ENCODE peak calls at places on chromosomes 4 and X, in five cellular contexts. One of them, this sample, is unnamed.

GRCh38 chr4:54840992-54841768 is 183.4 kb downstream of the KIT start:
- DNase-seq in lower leg skin: no peak
- DNase-seq in omental fat pad: no peak
- DNase-seq in hepatocyte: peak; percentile 44
- DNase-seq in kidney epithelial cell: no peak
- DNase-seq in this sample: no peak

GRCh38 chr4:169940460-169940859 is 85.7 kb downstream of the MFAP3L start:
- DNase-seq in lower leg skin: no peak
- DNase-seq in hepatocyte: no peak
- DNase-seq in kidney epithelial cell: no peak
- DNase-seq in omental fat pad: no peak
- DNase-seq in this sample: no peak

GRCh38 chrX:47958943-47959342 is 44.8 kb downstream of the ZNF182 start:
- DNase-seq in lower leg skin: no peak
- DNase-seq in omental fat pad: no peak
- DNase-seq in hepatocyte: peak; percentile 17
- DNase-seq in kidney epithelial cell: no peak
- DNase-seq in this sample: no peak

GRCh38 chr4:83340692-83341343 is 6.2 kb upstream of the HPSE start:
- DNase-seq in omental fat pad: no peak
- DNase-seq in kidney epithelial cell: no peak
- DNase-seq in lower leg skin: no peak
- DNase-seq in hepatocyte: no peak
- DNase-seq in this sample: no peak

GRCh38 chr4:54493862-54494261 is 163.9 kb upstream of the KIT start:
- DNase-seq in omental fat pad: no peak
- DNase-seq in hepatocyte: no peak
- DNase-seq in lower leg skin: no peak
- DNase-seq in kidney epithelial cell: no peak
- DNase-seq in this sample: no peak

GRCh38 chrX:28550331-28550872 is 36.8 kb upstream of the IL1RAPL1 start:
- DNase-seq in lower leg skin: no peak
- DNase-seq in omental fat pad: no peak
- DNase-seq in hepatocyte: no peak
- DNase-seq in kidney epithelial cell: no peak
- DNase-seq in this sample: no peak

GRCh38 chrX:110734894-110735541 is 60.6 kb downstream of the CHRDL1 start:
- DNase-seq in kidney epithelial cell: peak; percentile 73
- DNase-seq in hepatocyte: no peak
- DNase-seq in lower leg skin: no peak
- DNase-seq in omental fat pad: no peak
- DNase-seq in this sample: no peak

GRCh38 chr4:41154001-41154813 is 60.1 kb downstream of the APBB2 start:
- DNase-seq in omental fat pad: no peak
- DNase-seq in kidney epithelial cell: no peak
- DNase-seq in lower leg skin: no peak
- DNase-seq in hepatocyte: no peak
- DNase-seq in this sample: no peak

GRCh38 chr4:36288727-36289126 is 7.3 kb downstream of the DTHD1 start:
- DNase-seq in hepatocyte: no peak
- DNase-seq in lower leg skin: no peak
- DNase-seq in omental fat pad: no peak
- DNase-seq in kidney epithelial cell: no peak
- DNase-seq in this sample: no peak

DNA sequence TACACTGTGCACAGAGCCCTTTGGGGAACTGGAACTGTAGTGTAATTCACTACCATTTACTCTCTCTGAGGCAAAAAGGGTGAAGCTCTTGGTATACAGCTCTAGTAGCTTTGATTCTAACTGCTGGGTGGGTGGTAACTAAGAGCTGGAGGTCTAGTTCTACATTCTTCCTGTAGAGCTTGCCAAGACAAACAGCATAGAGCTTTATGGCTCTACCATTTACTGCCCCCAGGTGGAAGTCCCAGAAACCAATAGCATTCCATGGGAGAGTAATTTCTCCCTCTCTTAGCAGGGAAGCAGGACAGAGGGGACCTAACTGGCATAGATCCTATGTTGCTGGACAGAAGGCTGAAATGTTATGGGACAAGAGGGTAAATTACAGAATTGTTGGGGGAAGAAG is 26.7 kb downstream of the HDAC8 start:
- DNase-seq in lower leg skin: no peak
- DNase-seq in omental fat pad: no peak
- DNase-seq in kidney epithelial cell: no peak
- DNase-seq in hepatocyte: no peak
- DNase-seq in this sample: no peak
- TF ChIP-seq CTCF in lower leg skin: no peak
- TF ChIP-seq CTCF in omental fat pad: no peak
- TF ChIP-seq CTCF in kidney epithelial cell: no peak
- TF ChIP-seq CTCF in hepatocyte: no peak
- TF ChIP-seq CTCF in this sample: peak; percentile 15

GRCh38 chr4:103478729-103479128 is 241.1 kb downstream of the TACR3 start:
- DNase-seq in lower leg skin: no peak
- DNase-seq in kidney epithelial cell: no peak
- DNase-seq in omental fat pad: no peak
- DNase-seq in hepatocyte: no peak
- DNase-seq in this sample: no peak
- TF ChIP-seq CTCF in lower leg skin: no peak
- TF ChIP-seq CTCF in kidney epithelial cell: no peak
- TF ChIP-seq CTCF in omental fat pad: no peak
- TF ChIP-seq CTCF in hepatocyte: peak; percentile 9
- TF ChIP-seq CTCF in this sample: peak; percentile 21

DNA sequence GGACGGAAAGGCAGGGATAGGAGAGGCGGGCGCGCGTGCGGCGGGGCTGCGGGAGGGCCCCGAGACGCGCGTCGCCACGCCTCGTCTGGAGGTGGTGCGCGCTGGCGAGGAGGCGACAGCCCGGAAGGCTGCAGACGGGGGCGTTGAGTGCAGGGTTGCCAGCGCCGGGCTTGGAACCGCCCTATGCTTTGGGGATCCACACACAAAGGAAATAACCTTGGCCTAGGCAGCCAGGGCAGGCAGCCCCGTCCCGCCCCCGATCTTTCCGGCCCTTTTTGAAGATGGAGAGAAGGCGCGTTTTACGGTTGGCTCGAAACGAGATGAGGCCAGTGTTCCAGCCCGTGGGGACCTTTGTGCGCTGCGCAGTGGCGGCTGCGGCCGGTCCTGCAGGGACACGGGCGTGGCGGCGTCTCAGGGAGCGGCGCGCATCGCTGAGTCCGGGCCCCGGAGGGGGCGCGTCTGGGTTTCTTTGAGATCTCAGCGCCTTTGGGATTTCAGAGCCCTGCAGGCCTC is 50.8 kb upstream of the TRIM2 start:
- DNase-seq in omental fat pad: no peak
- DNase-seq in kidney epithelial cell: no peak
- DNase-seq in lower leg skin: peak; percentile 34
- DNase-seq in hepatocyte: peak; percentile 80
- DNase-seq in this sample: no peak
- TF ChIP-seq CTCF in omental fat pad: no peak
- TF ChIP-seq CTCF in kidney epithelial cell: no peak
- TF ChIP-seq CTCF in lower leg skin: no peak
- TF ChIP-seq CTCF in hepatocyte: no peak
- TF ChIP-seq CTCF in this sample: no peak

GRCh38 chr4:108743021-108743420 is 19.8 kb downstream of the ETNPPL start:
- DNase-seq in kidney epithelial cell: no peak
- DNase-seq in hepatocyte: no peak
- DNase-seq in lower leg skin: no peak
- DNase-seq in omental fat pad: no peak
- DNase-seq in this sample: no peak

GRCh38 chr4:108742451-108742850 is 20.4 kb downstream of the ETNPPL start:
- DNase-seq in kidney epithelial cell: no peak
- DNase-seq in hepatocyte: no peak
- DNase-seq in lower leg skin: no peak
- DNase-seq in omental fat pad: no peak
- DNase-seq in this sample: no peak

GRCh38 chr4:108744307-108744706 is 18.5 kb downstream of the ETNPPL start:
- DNase-seq in hepatocyte: no peak
- DNase-seq in omental fat pad: no peak
- DNase-seq in lower leg skin: no peak
- DNase-seq in kidney epithelial cell: no peak
- DNase-seq in this sample: no peak

DNA sequence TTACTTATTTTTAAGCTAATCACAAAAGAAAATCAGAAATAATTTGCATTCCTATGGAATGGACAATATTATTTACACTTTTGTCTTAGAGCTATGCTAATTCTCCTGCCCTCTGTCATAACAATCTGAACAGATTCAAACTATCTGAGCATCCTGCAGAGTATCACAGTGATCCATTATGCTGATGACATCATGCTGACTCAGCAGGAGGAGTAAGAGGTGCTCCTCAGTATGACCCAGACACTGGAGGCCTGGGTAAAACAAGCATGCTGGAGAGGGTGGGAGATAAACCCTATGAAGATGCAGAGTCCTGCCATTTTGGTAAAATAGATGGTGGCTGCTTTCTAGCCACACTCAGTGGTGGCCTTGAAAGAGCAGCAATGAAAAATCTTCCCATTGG is 24.5 kb downstream of the ETNPPL start:
- DNase-seq in hepatocyte: no peak
- DNase-seq in kidney epithelial cell: no peak
- DNase-seq in lower leg skin: no peak
- DNase-seq in omental fat pad: no peak
- DNase-seq in this sample: no peak
- TF ChIP-seq CTCF in hepatocyte: no peak
- TF ChIP-seq CTCF in kidney epithelial cell: no peak
- TF ChIP-seq CTCF in lower leg skin: no peak
- TF ChIP-seq CTCF in omental fat pad: no peak
- TF ChIP-seq CTCF in this sample: no peak

GRCh38 chr4:157509286-157509685 is 288.8 kb downstream of the GRIA2 start:
- DNase-seq in hepatocyte: no peak
- DNase-seq in lower leg skin: no peak
- DNase-seq in omental fat pad: no peak
- DNase-seq in kidney epithelial cell: no peak
- DNase-seq in this sample: no peak
- TF ChIP-seq CTCF in hepatocyte: no peak
- TF ChIP-seq CTCF in lower leg skin: no peak
- TF ChIP-seq CTCF in omental fat pad: no peak
- TF ChIP-seq CTCF in kidney epithelial cell: no peak
- TF ChIP-seq CTCF in this sample: no peak

DNA sequence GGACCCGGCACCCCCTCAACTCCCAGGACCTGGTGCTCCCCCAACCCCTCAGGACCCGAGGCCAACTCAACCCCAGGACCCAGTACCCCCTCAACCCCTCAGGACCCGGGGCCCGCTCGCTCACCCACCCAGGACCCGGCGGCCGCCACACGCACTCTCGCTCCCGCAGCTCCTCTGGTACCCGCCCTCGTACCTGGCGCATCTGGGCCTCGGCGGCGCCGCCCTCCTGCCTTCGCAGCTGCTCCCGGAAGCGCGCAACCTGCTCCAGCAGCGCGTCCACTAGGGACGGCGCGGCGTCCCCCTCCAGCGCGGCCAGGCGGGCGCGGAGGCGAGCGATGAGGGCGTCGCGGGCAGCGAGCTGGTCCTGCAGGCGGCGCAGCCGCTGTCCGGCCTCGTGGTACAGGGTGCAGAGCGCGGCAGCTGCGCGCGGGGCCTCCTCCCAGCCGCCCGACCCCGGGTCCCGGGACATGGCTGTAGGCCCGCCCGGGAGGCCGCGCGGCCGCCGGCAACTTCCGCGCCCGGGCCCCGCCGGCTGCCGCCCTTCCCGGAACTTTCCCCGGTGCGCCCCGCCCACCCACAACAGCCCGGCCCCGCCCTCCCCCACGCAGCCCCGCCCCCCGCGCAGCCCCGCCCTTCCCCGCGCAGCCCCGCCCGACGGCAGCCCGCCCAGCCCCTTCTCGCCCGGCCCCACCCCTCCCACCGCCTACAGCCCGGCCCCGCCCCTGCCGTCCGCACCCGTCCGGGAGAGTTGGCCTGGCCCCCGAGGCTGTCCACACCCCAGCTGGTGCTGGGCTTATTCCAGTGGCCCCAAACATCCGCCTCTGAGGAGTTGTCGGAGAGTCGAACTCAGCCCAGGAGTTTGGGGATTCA is at the start of gene TNIP2:
- DNase-seq in lower leg skin: peak; percentile 78
- DNase-seq in kidney epithelial cell: peak; percentile 19
- DNase-seq in hepatocyte: peak; percentile 92
- DNase-seq in omental fat pad: no peak
- DNase-seq in this sample: peak; percentile 90
- TF ChIP-seq CTCF in lower leg skin: no peak
- TF ChIP-seq CTCF in kidney epithelial cell: no peak
- TF ChIP-seq CTCF in hepatocyte: peak; percentile 38
- TF ChIP-seq CTCF in omental fat pad: no peak
- TF ChIP-seq CTCF in this sample: no peak

GRCh38 chrX:40153335-40154221 is 55.8 kb upstream of the BCOR start:
- DNase-seq in hepatocyte: peak; percentile 76
- DNase-seq in omental fat pad: no peak
- DNase-seq in lower leg skin: no peak
- DNase-seq in kidney epithelial cell: no peak
- DNase-seq in this sample: no peak
- TF ChIP-seq CTCF in hepatocyte: peak; percentile 6
- TF ChIP-seq CTCF in omental fat pad: no peak
- TF ChIP-seq CTCF in lower leg skin: no peak
- TF ChIP-seq CTCF in kidney epithelial cell: no peak
- TF ChIP-seq CTCF in this sample: no peak

GRCh38 chr4:71133491-71133890 is 140.0 kb downstream of the DCK start:
- DNase-seq in omental fat pad: no peak
- DNase-seq in hepatocyte: no peak
- DNase-seq in kidney epithelial cell: no peak
- DNase-seq in lower leg skin: no peak
- DNase-seq in this sample: no peak

GRCh38 chr4:71126719-71127118 is 133.3 kb downstream of the DCK start:
- DNase-seq in lower leg skin: no peak
- DNase-seq in kidney epithelial cell: peak; percentile 86
- DNase-seq in omental fat pad: no peak
- DNase-seq in hepatocyte: peak; percentile 68
- DNase-seq in this sample: no peak

GRCh38 chr4:71136071-71136470 is 142.6 kb downstream of the DCK start:
- DNase-seq in omental fat pad: no peak
- DNase-seq in lower leg skin: no peak
- DNase-seq in hepatocyte: no peak
- DNase-seq in kidney epithelial cell: no peak
- DNase-seq in this sample: no peak

GRCh38 chr4:71132486-71132885 is 139.0 kb downstream of the DCK start:
- DNase-seq in omental fat pad: no peak
- DNase-seq in lower leg skin: no peak
- DNase-seq in kidney epithelial cell: no peak
- DNase-seq in hepatocyte: no peak
- DNase-seq in this sample: no peak

GRCh38 chr4:71130827-71131603 is 137.6 kb downstream of the DCK start:
- DNase-seq in omental fat pad: no peak
- DNase-seq in kidney epithelial cell: no peak
- DNase-seq in hepatocyte: no peak
- DNase-seq in lower leg skin: no peak
- DNase-seq in this sample: no peak
- TF ChIP-seq CTCF in omental fat pad: no peak
- TF ChIP-seq CTCF in kidney epithelial cell: no peak
- TF ChIP-seq CTCF in hepatocyte: peak; percentile 12
- TF ChIP-seq CTCF in lower leg skin: no peak
- TF ChIP-seq CTCF in this sample: peak; percentile 18

DNA sequence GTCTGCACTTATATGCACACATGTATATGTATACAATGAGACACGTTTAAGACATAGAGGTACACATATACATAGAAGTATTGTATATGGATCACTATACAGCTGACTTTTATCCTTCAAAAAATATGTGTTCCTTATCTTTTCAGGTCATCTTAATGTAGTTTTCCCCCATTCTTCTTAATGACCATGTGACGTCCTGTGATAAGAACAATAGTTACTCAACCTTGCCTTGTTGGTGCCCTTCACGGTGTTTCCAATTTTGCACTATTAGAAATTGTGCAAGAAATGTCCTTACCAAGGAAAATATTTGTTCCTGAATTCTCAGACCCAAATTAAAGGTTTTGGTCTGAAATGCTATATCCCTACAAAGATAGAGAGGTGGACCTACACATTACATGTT is 1.0 kb upstream of the PPBP start:
- DNase-seq in omental fat pad: no peak
- DNase-seq in hepatocyte: no peak
- DNase-seq in lower leg skin: no peak
- DNase-seq in kidney epithelial cell: no peak
- DNase-seq in this sample: no peak
- TF ChIP-seq CTCF in omental fat pad: no peak
- TF ChIP-seq CTCF in hepatocyte: no peak
- TF ChIP-seq CTCF in lower leg skin: no peak
- TF ChIP-seq CTCF in kidney epithelial cell: no peak
- TF ChIP-seq CTCF in this sample: no peak

This sample was measured in D721Med.